ENCODE peak calls at places on chromosomes 7 and 10, in ten cellular contexts. Q is heart left ventricle, C is GM12891, E is A549, Z is body of pancreas, R is Peyer's patch, U is sigmoid colon, L is erythroblast, A is spleen, K is IMR-90. O is an unnamed sample.
A peak's percentile ranks its signal among the peaks of the same experiment; 100 is the strongest.

GRCh38 chr7:88169717-88170320 is 50.0 kb downstream of the SRI start:
- DNase-seq in U (no peak), A (no peak), Z (no peak), R (no peak), L (peak; percentile 53), C (no peak), K (peak; percentile 5), Q (no peak), E (peak; percentile 4), O (no peak)

GRCh38 chr7:47038621-47039020 is 543.3 kb downstream of the TNS3 start:
- DNase-seq in A (no peak), Z (no peak), L (no peak), U (no peak), K (no peak), R (no peak), Q (no peak), C (no peak), E (no peak), O (no peak)

GRCh38 chr7:123275036-123275753 is 75.4 kb upstream of the SLC13A1 start:
- DNase-seq in Q (no peak), R (no peak), U (no peak), K (no peak), L (no peak), A (no peak), C (no peak), E (no peak), Z (no peak), O (no peak)

GRCh38 chr7:138292951-138293350 is 167.1 kb upstream of the TRIM24 start:
- DNase-seq in U (no peak), R (no peak), C (no peak), L (no peak), Z (no peak), A (no peak), K (no peak), E (no peak), Q (no peak), O (no peak)

GRCh38 chr10:43140414-43140813 is 2.2 kb downstream of the CSGALNACT2 start:
- DNase-seq in R (no peak), Z (no peak), L (no peak), Q (no peak), K (peak; percentile 98), U (no peak), C (no peak), E (peak; percentile 45), A (no peak), O (peak; percentile 49)

GRCh38 chr7:100582041-100582579 is 3.8 kb downstream of the LRCH4 start:
- DNase-seq in R (no peak), U (no peak), Q (no peak), A (peak; percentile 76), C (no peak), L (no peak), E (no peak), Z (peak; percentile 83), K (no peak), O (no peak)

GRCh38 chr10:51097546-51097945 is 23.3 kb downstream of the PRKG1 start:
- DNase-seq in Q (no peak), L (no peak), U (no peak), Z (no peak), E (no peak), K (no peak), C (no peak), R (no peak), A (no peak), O (no peak)

GRCh38 chr10:43196981-43197833 is 59.0 kb downstream of the CSGALNACT2 start:
- DNase-seq in K (no peak), U (no peak), L (no peak), E (no peak), Q (no peak), A (peak; percentile 69), C (peak; percentile 2), R (peak; percentile 31), Z (no peak), O (no peak)

GRCh38 chr10:25666276-25666675 is 267.8 kb upstream of the MYO3A start:
- DNase-seq in K (no peak), L (no peak), A (no peak), E (no peak), Q (no peak), U (no peak), Z (no peak), C (no peak), R (no peak), O (no peak)

GRCh38 chr10:57992321-57993077 is 275.2 kb downstream of the IPMK start:
- DNase-seq in A (no peak), Z (peak; percentile 11), R (no peak), Q (no peak), C (no peak), U (no peak), K (peak; percentile 19), L (no peak), E (no peak), O (peak; percentile 19)

GRCh38 chr10:17229016-17229716 is 1.1 kb downstream of the VIM start:
- DNase-seq in U (peak; percentile 97), Q (peak; percentile 92), Z (peak; percentile 84), L (peak; percentile 59), R (peak; percentile 78), K (peak; percentile 89), C (no peak), A (peak; percentile 95), E (peak; percentile 85), O (peak; percentile 59)
- TF ChIP-seq POLR2A in U (peak; percentile 18), Q (no peak), Z (peak; percentile 88), L (no peak), R (peak; percentile 70), K (peak; percentile 98), C (peak; percentile 36), A (no peak), E (peak; percentile 99), O (peak; percentile 99)

DNA sequence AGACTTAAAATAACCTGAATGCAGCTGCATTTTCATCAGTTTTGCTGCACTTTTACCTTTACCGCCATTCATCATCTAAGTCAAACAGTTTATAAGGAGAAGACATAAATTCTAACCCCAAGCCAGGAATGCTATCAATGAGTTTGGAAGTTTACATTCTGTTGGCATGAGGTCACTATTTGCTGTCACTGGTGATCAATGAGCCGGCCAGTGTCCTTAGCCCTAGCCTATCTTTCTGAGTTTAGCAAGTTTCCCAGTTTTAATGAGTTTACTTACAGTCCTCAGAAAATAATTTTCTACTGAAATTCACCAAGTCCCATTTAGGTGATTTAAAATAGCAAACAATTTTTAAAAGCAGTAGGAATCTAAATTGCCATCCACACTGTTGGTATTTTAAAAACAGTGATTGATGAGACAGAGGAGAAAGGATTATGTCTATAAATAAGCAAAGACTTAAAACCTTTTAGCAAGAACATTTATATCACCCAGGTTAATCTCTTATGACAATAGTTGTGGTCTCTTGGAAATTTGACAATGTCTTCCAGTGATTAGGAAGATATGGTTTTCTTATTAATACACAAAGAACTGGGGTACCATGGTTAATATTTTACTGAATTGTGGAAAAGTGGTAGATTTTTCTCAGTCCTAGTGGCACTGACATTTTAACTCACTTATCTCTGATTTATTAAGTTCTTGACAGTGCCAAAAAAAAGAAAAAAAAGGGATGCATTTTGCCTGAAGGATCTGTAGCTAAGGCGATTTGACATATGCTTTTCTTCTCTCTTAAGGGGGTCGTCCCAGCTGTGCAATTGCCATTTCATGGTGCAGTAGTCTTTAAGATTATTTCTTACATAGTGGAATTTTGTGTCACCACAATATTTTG is 443.4 kb upstream of the ANKRD30A start:
- DNase-seq in U (no peak), C (no peak), Z (no peak), L (no peak), E (no peak), A (no peak), R (no peak), K (peak; percentile 67), Q (no peak), O (no peak)
- TF ChIP-seq POLR2A in U (no peak), C (no peak), Z (no peak), L (no peak), E (no peak), A (no peak), R (no peak), K (no peak), Q (no peak), O (no peak)

GRCh38 chr7:74230446-74231231 is 20.8 kb downstream of the LAT2 start:
- DNase-seq in U (no peak), Z (peak; percentile 41), Q (no peak), C (no peak), L (no peak), E (no peak), A (no peak), K (no peak), R (no peak), O (no peak)

GRCh38 chr7:74228951-74229900 is 19.4 kb downstream of the LAT2 start:
- DNase-seq in E (no peak), C (no peak), A (no peak), U (no peak), Q (no peak), R (no peak), Z (no peak), L (no peak), K (no peak), O (no peak)

GRCh38 chr7:74233655-74234280 is 20.4 kb downstream of the RFC2 start:
- DNase-seq in C (no peak), Q (no peak), A (no peak), U (no peak), E (no peak), K (peak; percentile 99), L (peak; percentile 31), R (no peak), Z (no peak), O (no peak)

GRCh38 chr7:74234549-74234948 is 19.6 kb downstream of the RFC2 start:
- DNase-seq in C (no peak), Z (no peak), Q (no peak), R (no peak), A (no peak), K (no peak), E (no peak), L (no peak), U (no peak), O (no peak)

GRCh38 chr7:74231232-74231590 is 21.4 kb downstream of the LAT2 start:
- DNase-seq in U (no peak), L (no peak), K (no peak), R (no peak), E (no peak), C (no peak), Z (no peak), A (peak; percentile 84), Q (no peak), O (no peak)
- TF ChIP-seq POLR2A in U (no peak), L (no peak), K (no peak), R (no peak), E (no peak), C (no peak), Z (no peak), A (no peak), Q (no peak), O (no peak)

DNA sequence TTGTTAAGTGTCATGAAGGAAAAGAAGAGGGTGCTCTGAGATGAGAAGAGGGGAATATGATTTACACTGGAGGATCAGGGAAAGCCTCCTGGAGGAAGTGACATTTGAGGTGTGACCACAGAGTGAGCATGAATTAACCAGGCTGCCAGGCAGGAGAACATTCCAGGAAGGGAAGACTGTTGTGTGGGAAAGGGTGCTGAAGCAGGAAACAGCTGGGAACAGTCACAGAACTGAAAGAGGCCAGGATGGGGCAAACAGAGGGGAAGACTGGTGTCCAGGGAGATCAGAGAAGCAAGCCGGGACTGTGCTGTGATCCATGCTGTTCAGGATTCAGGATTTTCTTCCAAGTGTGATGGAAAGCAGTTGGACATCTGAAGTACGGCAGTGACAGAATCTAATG is 14.9 kb downstream of the HIPK2 start:
- DNase-seq in R (no peak), U (no peak), A (no peak), L (no peak), K (peak; percentile 75), C (no peak), Q (no peak), E (no peak), Z (no peak), O (no peak)
- TF ChIP-seq POLR2A in R (no peak), U (no peak), A (no peak), L (no peak), K (no peak), C (no peak), Q (no peak), E (no peak), Z (no peak), O (no peak)

O was measured in H54.